ENCODE peak calls at places on chromosomes 11 and 22, in six cellular contexts. One of them, this sample, is unnamed.

GRCh38 chr22:42317691-42318547 is 47.5 kb upstream of the TCF20 start:
- DNase-seq in foreskin fibroblast: no peak
- DNase-seq in BJ: no peak
- DNase-seq in dorsolateral prefrontal cortex: peak
- DNase-seq in MCF 10A: peak
- DNase-seq in neural progenitor cell: no peak
- DNase-seq in this sample: no peak

GRCh38 chr22:17836977-17837742 is 62.9 kb upstream of the BID start:
- DNase-seq in foreskin fibroblast: no peak
- DNase-seq in MCF 10A: no peak
- DNase-seq in neural progenitor cell: peak
- DNase-seq in BJ: no peak
- DNase-seq in dorsolateral prefrontal cortex: peak
- DNase-seq in this sample: no peak

GRCh38 chr11:60910711-60911366 is 3.1 kb upstream of the TMEM109 start:
- DNase-seq in BJ: no peak
- DNase-seq in foreskin fibroblast: no peak
- DNase-seq in dorsolateral prefrontal cortex: no peak
- DNase-seq in neural progenitor cell: no peak
- DNase-seq in MCF 10A: no peak
- DNase-seq in this sample: no peak

GRCh38 chr11:71192629-71193028 is 59.7 kb downstream of the SHANK2 start:
- DNase-seq in dorsolateral prefrontal cortex: no peak
- DNase-seq in foreskin fibroblast: no peak
- DNase-seq in BJ: no peak
- DNase-seq in MCF 10A: no peak
- DNase-seq in neural progenitor cell: no peak
- DNase-seq in this sample: no peak

GRCh38 chr22:35541254-35541748 is 670 bp downstream of the RASD2 start:
- DNase-seq in neural progenitor cell: peak
- DNase-seq in dorsolateral prefrontal cortex: no peak
- DNase-seq in foreskin fibroblast: no peak
- DNase-seq in MCF 10A: no peak
- DNase-seq in BJ: no peak
- DNase-seq in this sample: no peak

GRCh38 chr11:70872950-70873735 is 379.2 kb downstream of the SHANK2 start:
- DNase-seq in MCF 10A: no peak
- DNase-seq in neural progenitor cell: peak
- DNase-seq in BJ: no peak
- DNase-seq in dorsolateral prefrontal cortex: no peak
- DNase-seq in foreskin fibroblast: no peak
- DNase-seq in this sample: no peak

GRCh38 chr22:49621601-49622210 is 206.0 kb downstream of the BRD1 start:
- DNase-seq in neural progenitor cell: no peak
- DNase-seq in BJ: no peak
- DNase-seq in dorsolateral prefrontal cortex: no peak
- DNase-seq in MCF 10A: no peak
- DNase-seq in foreskin fibroblast: no peak
- DNase-seq in this sample: no peak

GRCh38 chr22:41300661-41301060 is 664 bp upstream of the ZC3H7B start:
- DNase-seq in neural progenitor cell: no peak
- DNase-seq in foreskin fibroblast: no peak
- DNase-seq in BJ: no peak
- DNase-seq in MCF 10A: no peak
- DNase-seq in dorsolateral prefrontal cortex: no peak
- DNase-seq in this sample: no peak

GRCh38 chr11:73372371-73372993 is 3.7 kb upstream of the RELT start:
- DNase-seq in MCF 10A: peak
- DNase-seq in foreskin fibroblast: peak
- DNase-seq in neural progenitor cell: peak
- DNase-seq in dorsolateral prefrontal cortex: no peak
- DNase-seq in BJ: no peak
- DNase-seq in this sample: no peak

GRCh38 chr11:94537051-94537600 is 6.6 kb upstream of the FUT4 start:
- DNase-seq in MCF 10A: peak
- DNase-seq in neural progenitor cell: no peak
- DNase-seq in foreskin fibroblast: peak
- DNase-seq in dorsolateral prefrontal cortex: no peak
- DNase-seq in BJ: peak
- DNase-seq in this sample: no peak

GRCh38 chr11:67504023-67504949 is 877 bp downstream of the PITPNM1 start:
- DNase-seq in dorsolateral prefrontal cortex: no peak
- DNase-seq in neural progenitor cell: peak
- DNase-seq in foreskin fibroblast: peak
- DNase-seq in MCF 10A: peak
- DNase-seq in BJ: no peak
- DNase-seq in this sample: no peak

GRCh38 chr11:5679811-5680210 is 5.1 kb downstream of the TRIM5 start:
- DNase-seq in neural progenitor cell: no peak
- DNase-seq in dorsolateral prefrontal cortex: no peak
- DNase-seq in foreskin fibroblast: no peak
- DNase-seq in MCF 10A: no peak
- DNase-seq in BJ: no peak
- DNase-seq in this sample: no peak

GRCh38 chr22:29733362-29734322 is 13.8 kb downstream of the CABP7 start:
- DNase-seq in neural progenitor cell: no peak
- DNase-seq in dorsolateral prefrontal cortex: no peak
- DNase-seq in BJ: no peak
- DNase-seq in foreskin fibroblast: peak
- DNase-seq in MCF 10A: peak
- DNase-seq in this sample: no peak

GRCh38 chr22:46516638-46517037 is 20.8 kb downstream of the CELSR1 start:
- DNase-seq in MCF 10A: no peak
- DNase-seq in dorsolateral prefrontal cortex: no peak
- DNase-seq in neural progenitor cell: no peak
- DNase-seq in foreskin fibroblast: no peak
- DNase-seq in BJ: no peak
- DNase-seq in this sample: no peak

GRCh38 chr11:76579047-76579751 is 91.3 kb downstream of the LRRC32 start:
- DNase-seq in MCF 10A: no peak
- DNase-seq in BJ: no peak
- DNase-seq in dorsolateral prefrontal cortex: no peak
- DNase-seq in neural progenitor cell: peak
- DNase-seq in foreskin fibroblast: no peak
- DNase-seq in this sample: no peak

GRCh38 chr22:24989541-24989951 is 37.0 kb downstream of the KIAA1671 start:
- DNase-seq in MCF 10A: peak
- DNase-seq in foreskin fibroblast: no peak
- DNase-seq in BJ: no peak
- DNase-seq in dorsolateral prefrontal cortex: no peak
- DNase-seq in neural progenitor cell: no peak
- DNase-seq in this sample: no peak

GRCh38 chr11:131495417-131495816 is 125.0 kb downstream of the NTM start:
- DNase-seq in neural progenitor cell: no peak
- DNase-seq in MCF 10A: no peak
- DNase-seq in foreskin fibroblast: no peak
- DNase-seq in BJ: no peak
- DNase-seq in dorsolateral prefrontal cortex: peak
- DNase-seq in this sample: no peak

GRCh38 chr22:47033648-47034000 is 271.2 kb downstream of the TBC1D22A start:
- DNase-seq in MCF 10A: no peak
- DNase-seq in dorsolateral prefrontal cortex: no peak
- DNase-seq in BJ: no peak
- DNase-seq in foreskin fibroblast: no peak
- DNase-seq in neural progenitor cell: no peak
- DNase-seq in this sample: no peak

GRCh38 chr11:43941257-43941879 is 1.1 kb upstream of the C11orf96 start:
- DNase-seq in BJ: no peak
- DNase-seq in dorsolateral prefrontal cortex: no peak
- DNase-seq in MCF 10A: no peak
- DNase-seq in foreskin fibroblast: no peak
- DNase-seq in neural progenitor cell: no peak
- DNase-seq in this sample: no peak

GRCh38 chr11:13134886-13135285 is 125.8 kb downstream of the RASSF10 start:
- DNase-seq in foreskin fibroblast: no peak
- DNase-seq in dorsolateral prefrontal cortex: no peak
- DNase-seq in MCF 10A: no peak
- DNase-seq in BJ: no peak
- DNase-seq in neural progenitor cell: no peak
- DNase-seq in this sample: no peak

GRCh38 chr11:2886191-2886894 is 768 bp upstream of the CDKN1C start:
- DNase-seq in BJ: no peak
- DNase-seq in neural progenitor cell: peak
- DNase-seq in MCF 10A: no peak
- DNase-seq in dorsolateral prefrontal cortex: no peak
- DNase-seq in foreskin fibroblast: no peak
- DNase-seq in this sample: no peak

GRCh38 chr22:17234144-17234623 is 14.9 kb upstream of the ADA2 start:
- DNase-seq in MCF 10A: no peak
- DNase-seq in dorsolateral prefrontal cortex: no peak
- DNase-seq in neural progenitor cell: peak
- DNase-seq in BJ: no peak
- DNase-seq in foreskin fibroblast: no peak
- DNase-seq in this sample: no peak

GRCh38 chr11:8094656-8095055 is 13.6 kb downstream of the TUB start:
- DNase-seq in MCF 10A: no peak
- DNase-seq in neural progenitor cell: no peak
- DNase-seq in foreskin fibroblast: no peak
- DNase-seq in dorsolateral prefrontal cortex: no peak
- DNase-seq in BJ: no peak
- DNase-seq in this sample: no peak

GRCh38 chr11:65316311-65316978 is 1.8 kb downstream of the CDC42EP2 start:
- DNase-seq in MCF 10A: peak
- DNase-seq in dorsolateral prefrontal cortex: no peak
- DNase-seq in neural progenitor cell: peak
- DNase-seq in BJ: peak
- DNase-seq in foreskin fibroblast: peak
- DNase-seq in this sample: peak

GRCh38 chr11:65314501-65315203 is at the start of gene CDC42EP2:
- DNase-seq in neural progenitor cell: peak
- DNase-seq in MCF 10A: peak
- DNase-seq in foreskin fibroblast: peak
- DNase-seq in dorsolateral prefrontal cortex: peak
- DNase-seq in BJ: no peak
- DNase-seq in this sample: peak

GRCh38 chr11:65315204-65315865 is 669 bp downstream of the CDC42EP2 start:
- DNase-seq in dorsolateral prefrontal cortex: peak
- DNase-seq in neural progenitor cell: peak
- DNase-seq in BJ: no peak
- DNase-seq in foreskin fibroblast: peak
- DNase-seq in MCF 10A: peak
- DNase-seq in this sample: peak

GRCh38 chr11:65316979-65317786 is 2.5 kb downstream of the CDC42EP2 start:
- DNase-seq in neural progenitor cell: peak
- DNase-seq in foreskin fibroblast: peak
- DNase-seq in dorsolateral prefrontal cortex: no peak
- DNase-seq in MCF 10A: peak
- DNase-seq in BJ: no peak
- DNase-seq in this sample: peak

GRCh38 chr11:65315866-65316233 is 1.2 kb downstream of the CDC42EP2 start:
- DNase-seq in MCF 10A: no peak
- DNase-seq in foreskin fibroblast: no peak
- DNase-seq in BJ: no peak
- DNase-seq in neural progenitor cell: no peak
- DNase-seq in dorsolateral prefrontal cortex: no peak
- DNase-seq in this sample: no peak
- TF ChIP-seq CTCF in MCF 10A: no peak
- TF ChIP-seq CTCF in foreskin fibroblast: no peak
- TF ChIP-seq CTCF in BJ: no peak
- TF ChIP-seq CTCF in neural progenitor cell: no peak
- TF ChIP-seq CTCF in dorsolateral prefrontal cortex: peak
- TF ChIP-seq CTCF in this sample: no peak

GRCh38 chr11:64242920-64243854 is 2.3 kb downstream of the FKBP2 start:
- DNase-seq in neural progenitor cell: no peak
- DNase-seq in MCF 10A: no peak
- DNase-seq in dorsolateral prefrontal cortex: no peak
- DNase-seq in BJ: no peak
- DNase-seq in foreskin fibroblast: no peak
- DNase-seq in this sample: no peak

GRCh38 chr11:64240467-64241174 is at the start of gene FKBP2:
- DNase-seq in BJ: peak
- DNase-seq in dorsolateral prefrontal cortex: peak
- DNase-seq in foreskin fibroblast: peak
- DNase-seq in neural progenitor cell: peak
- DNase-seq in MCF 10A: peak
- DNase-seq in this sample: peak

GRCh38 chr11:64241175-64241429 is 207 bp downstream of the FKBP2 start:
- DNase-seq in neural progenitor cell: no peak
- DNase-seq in BJ: no peak
- DNase-seq in dorsolateral prefrontal cortex: no peak
- DNase-seq in foreskin fibroblast: no peak
- DNase-seq in MCF 10A: no peak
- DNase-seq in this sample: no peak

GRCh38 chr11:64239662-64240466 is 1.0 kb upstream of the FKBP2 start:
- DNase-seq in foreskin fibroblast: no peak
- DNase-seq in dorsolateral prefrontal cortex: no peak
- DNase-seq in neural progenitor cell: no peak
- DNase-seq in MCF 10A: no peak
- DNase-seq in BJ: no peak
- DNase-seq in this sample: no peak

GRCh38 chr11:64241430-64242153 is 697 bp downstream of the FKBP2 start:
- DNase-seq in foreskin fibroblast: peak
- DNase-seq in neural progenitor cell: peak
- DNase-seq in BJ: peak
- DNase-seq in MCF 10A: peak
- DNase-seq in dorsolateral prefrontal cortex: peak
- DNase-seq in this sample: peak
- TF ChIP-seq CTCF in foreskin fibroblast: no peak
- TF ChIP-seq CTCF in neural progenitor cell: peak
- TF ChIP-seq CTCF in BJ: no peak
- TF ChIP-seq CTCF in MCF 10A: no peak
- TF ChIP-seq CTCF in dorsolateral prefrontal cortex: no peak
- TF ChIP-seq CTCF in this sample: no peak

GRCh38 chr22:38685761-38686160 is 4.0 kb downstream of the TOMM22 start:
- DNase-seq in MCF 10A: no peak
- DNase-seq in foreskin fibroblast: no peak
- DNase-seq in dorsolateral prefrontal cortex: no peak
- DNase-seq in BJ: no peak
- DNase-seq in neural progenitor cell: no peak
- DNase-seq in this sample: no peak

DNA sequence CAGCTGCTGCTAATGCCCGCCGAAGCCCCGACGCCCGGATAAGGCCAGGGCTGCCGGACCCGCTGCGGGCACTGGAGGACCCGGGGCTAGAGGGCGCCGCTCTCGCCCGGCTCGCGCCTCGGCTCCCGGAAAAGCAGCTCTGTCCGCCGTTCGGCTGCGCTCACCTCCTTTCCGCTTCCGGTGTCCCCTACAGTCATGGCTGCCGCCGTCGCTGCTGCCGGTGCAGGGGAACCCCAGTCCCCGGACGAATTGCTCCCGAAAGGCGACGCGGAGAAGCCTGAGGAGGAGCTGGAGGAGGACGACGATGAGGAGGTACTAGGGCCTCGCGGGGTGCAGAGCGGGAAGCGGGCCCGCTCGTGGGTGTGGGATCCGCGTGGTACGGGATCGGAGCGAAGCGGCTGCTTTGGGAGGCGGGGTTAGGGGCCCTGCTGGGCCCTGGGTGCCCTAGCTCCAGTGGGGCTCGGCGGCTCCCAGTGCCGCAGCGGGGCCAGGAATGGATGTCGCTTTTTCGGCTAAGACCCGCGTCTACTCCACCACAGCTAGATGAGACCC is at the start of gene TOMM22:
- DNase-seq in dorsolateral prefrontal cortex: peak
- DNase-seq in BJ: no peak
- DNase-seq in foreskin fibroblast: peak
- DNase-seq in neural progenitor cell: peak
- DNase-seq in MCF 10A: peak
- DNase-seq in this sample: peak
- TF ChIP-seq CTCF in dorsolateral prefrontal cortex: peak
- TF ChIP-seq CTCF in BJ: peak
- TF ChIP-seq CTCF in foreskin fibroblast: peak
- TF ChIP-seq CTCF in neural progenitor cell: peak
- TF ChIP-seq CTCF in MCF 10A: peak
- TF ChIP-seq CTCF in this sample: peak

GRCh38 chr11:78228467-78228866 is 39.7 kb downstream of the USP35 start:
- DNase-seq in foreskin fibroblast: no peak
- DNase-seq in MCF 10A: peak
- DNase-seq in dorsolateral prefrontal cortex: peak
- DNase-seq in neural progenitor cell: peak
- DNase-seq in BJ: no peak
- DNase-seq in this sample: no peak
- TF ChIP-seq CTCF in foreskin fibroblast: peak
- TF ChIP-seq CTCF in MCF 10A: peak
- TF ChIP-seq CTCF in dorsolateral prefrontal cortex: peak
- TF ChIP-seq CTCF in neural progenitor cell: peak
- TF ChIP-seq CTCF in BJ: peak
- TF ChIP-seq CTCF in this sample: peak

This sample was measured in AG09319.